ENCODE peak calls at places on chromosome 15, in ten cellular contexts. N is NCI-H774; Q is activated CD4-positive, alpha-beta T cell treated with anti-CD3 and anti-CD28 coated beads, Interleukin-2, amount 50 U/mL, for 24 hours; C is activated T-helper 1 cell treated with anti-CD3 and anti-CD28 coated beads, Interleukin-2, amount 50 U/mL, for 16 hours; P is RWPE1; R is WTC11; E is naive thymus-derived CD8-positive, alpha-beta T cell; J is T47D; W is T-helper 9 cell; D is CD4-positive, CD25-positive, alpha-beta regulatory T cell. T is an unnamed sample.

GRCh38 chr15:70669006-70669602 is 94.3 kb downstream of the UACA start:
- DNase-seq in D (no peak), E (no peak), C (no peak), P (no peak), J (no peak), R (no peak), N (no peak), Q (no peak), W (no peak), T (no peak)

GRCh38 chr15:73927003-73927475 is 777 bp downstream of the LOXL1 start:
- DNase-seq in C (no peak), E (no peak), W (peak; percentile 38), P (peak; percentile 50), Q (no peak), J (peak; percentile 75), N (peak; percentile 80), R (peak; percentile 65), D (no peak), T (peak; percentile 17)

GRCh38 chr15:98612490-98613110 is 35.7 kb upstream of the IGF1R start:
- DNase-seq in R (no peak), D (peak; percentile 15), J (no peak), N (no peak), E (no peak), P (no peak), W (no peak), Q (no peak), C (no peak), T (no peak)

GRCh38 chr15:76913737-76914136 is 8.6 kb upstream of the SCAPER start:
- DNase-seq in J (no peak), D (no peak), Q (no peak), N (no peak), R (no peak), E (no peak), P (no peak), C (no peak), W (no peak), T (no peak)

GRCh38 chr15:43769584-43770228 is 7.1 kb downstream of the ELL3 start:
- DNase-seq in R (peak; percentile 78), N (peak; percentile 9), W (peak; percentile 59), Q (no peak), J (no peak), C (no peak), D (peak; percentile 68), P (peak; percentile 64), E (peak; percentile 58), T (no peak)

GRCh38 chr15:35450492-35450891 is 95.5 kb downstream of the DPH6 start:
- DNase-seq in W (no peak), Q (no peak), J (no peak), N (no peak), D (no peak), C (no peak), P (no peak), E (no peak), R (no peak), T (no peak)

GRCh38 chr15:92677998-92678397 is 22.4 kb upstream of the FAM174B start:
- DNase-seq in Q (no peak), W (no peak), J (no peak), N (no peak), C (no peak), D (no peak), E (no peak), P (no peak), R (no peak), T (no peak)

GRCh38 chr15:96285715-96286367 is 44.7 kb upstream of the NR2F2 start:
- DNase-seq in J (no peak), N (no peak), E (no peak), W (no peak), P (no peak), D (no peak), R (no peak), C (no peak), Q (no peak), T (no peak)

GRCh38 chr15:71237456-71238188 is 122.4 kb downstream of the THSD4 start:
- DNase-seq in C (no peak), P (peak; percentile 98), R (no peak), N (no peak), W (no peak), Q (no peak), E (no peak), D (no peak), J (no peak), T (no peak)

T was measured in nucleus accumbens.